ENCODE peak calls at places on chromosome 5, in six cellular contexts. A is heart left ventricle, V is iPS DF 19.7, I is fibroblast of mammary gland, O is GM13976, J is T-cell. X is an unnamed sample.

GRCh38 chr5:23930985-23931384 is 423.6 kb downstream of the PRDM9 start:
- DNase-seq in A (no peak), V (no peak), O (no peak), J (no peak), I (no peak), X (no peak)

GRCh38 chr5:134289509-134290113 is 63.7 kb upstream of the PPP2CA start:
- DNase-seq in I (peak), V (peak), J (no peak), A (peak), O (peak), X (peak)

GRCh38 chr5:170135796-170136490 is 30.2 kb downstream of the FOXI1 start:
- DNase-seq in I (peak), A (no peak), J (no peak), V (no peak), O (no peak), X (no peak)

GRCh38 chr5:16504571-16504970 is 39.0 kb upstream of the ZNF622 start:
- DNase-seq in I (no peak), J (no peak), O (no peak), V (no peak), A (no peak), X (no peak)

GRCh38 chr5:107418071-107418470 is 252.7 kb downstream of the EFNA5 start:
- DNase-seq in O (no peak), J (no peak), V (no peak), I (no peak), A (no peak), X (no peak)

GRCh38 chr5:16957305-16958165 is 21.4 kb upstream of the MYO10 start:
- DNase-seq in J (no peak), V (no peak), O (no peak), A (no peak), I (peak), X (no peak)

GRCh38 chr5:175635854-175636253 is 22.0 kb upstream of the HRH2 start:
- DNase-seq in I (no peak), V (no peak), A (no peak), J (no peak), O (no peak), X (no peak)

GRCh38 chr5:172443441-172444109 is 10.8 kb downstream of the SH3PXD2B start:
- DNase-seq in A (peak), V (no peak), I (peak), J (no peak), O (no peak), X (no peak)

GRCh38 chr5:140153905-140154304 is 21.1 kb upstream of the CYSTM1 start:
- DNase-seq in V (no peak), J (no peak), O (no peak), I (no peak), A (no peak), X (no peak)

GRCh38 chr5:127280494-127281220 is 9.9 kb upstream of the MEGF10 start:
- DNase-seq in V (no peak), J (no peak), I (no peak), A (no peak), O (no peak), X (no peak)

GRCh38 chr5:28313543-28314334 is 1275.4 kb upstream of the CDH9 start:
- DNase-seq in A (no peak), V (no peak), I (no peak), J (no peak), O (no peak), X (no peak)

GRCh38 chr5:143920772-143921171 is 108.8 kb downstream of the HMHB1 start:
- DNase-seq in J (no peak), A (no peak), V (no peak), O (no peak), I (peak), X (no peak)

GRCh38 chr5:14745753-14746152 is 81.2 kb downstream of the OTULIN start:
- DNase-seq in A (no peak), I (no peak), O (no peak), V (no peak), J (peak), X (no peak)

GRCh38 chr5:148208226-148208625 is 5.4 kb downstream of the SPINK6 start:
- DNase-seq in J (no peak), O (no peak), A (no peak), V (no peak), I (no peak), X (no peak)

GRCh38 chr5:6291961-6292360 is 86.4 kb downstream of the MED10 start:
- DNase-seq in A (no peak), I (peak), V (no peak), J (no peak), O (no peak), X (no peak)

GRCh38 chr5:72525816-72526215 is 18.6 kb upstream of the ZNF366 start:
- DNase-seq in O (no peak), I (peak), A (no peak), V (no peak), J (no peak), X (no peak)

GRCh38 chr5:82808960-82809359 is 268.2 kb downstream of the TMEM167A start:
- DNase-seq in I (peak), J (no peak), V (no peak), O (no peak), A (no peak), X (no peak)

GRCh38 chr5:10859393-10860195 is 98.6 kb upstream of the DAP start:
- DNase-seq in O (no peak), I (no peak), J (no peak), A (no peak), V (no peak), X (no peak)

GRCh38 chr5:142323480-142324376 is 1.1 kb downstream of the SPRY4 start:
- DNase-seq in I (no peak), J (no peak), A (no peak), O (no peak), V (no peak), X (no peak)

GRCh38 chr5:150515446-150515845 is 7.5 kb downstream of the NDST1 start:
- DNase-seq in O (no peak), J (no peak), I (peak), V (no peak), A (peak), X (no peak)

GRCh38 chr5:114789773-114790402 is 379.8 kb downstream of the TRIM36 start:
- DNase-seq in I (peak), V (no peak), J (no peak), O (peak), A (no peak), X (no peak)

GRCh38 chr5:96236051-96236450 is 197.0 kb downstream of the PCSK1 start:
- DNase-seq in A (no peak), I (no peak), O (no peak), V (no peak), J (no peak), X (no peak)

GRCh38 chr5:137995077-137995746 is 37.7 kb downstream of the FAM13B start:
- DNase-seq in I (peak), J (no peak), V (no peak), O (no peak), A (no peak), X (no peak)

GRCh38 chr5:129460951-129461815 is 1.1 kb downstream of the ADAMTS19 start:
- DNase-seq in O (peak), A (peak), V (no peak), I (no peak), J (no peak), X (no peak)

GRCh38 chr5:67426961-67427630 is 230.5 kb upstream of the CD180 start:
- DNase-seq in A (no peak), V (no peak), I (no peak), J (no peak), O (no peak), X (no peak)

GRCh38 chr5:129996896-129997295 is 92.6 kb downstream of the CHSY3 start:
- DNase-seq in J (no peak), I (peak), A (no peak), O (no peak), V (no peak), X (no peak)

GRCh38 chr5:136809382-136809781 is 444.0 kb upstream of the TRPC7 start:
- DNase-seq in V (no peak), I (no peak), O (no peak), A (no peak), J (no peak), X (no peak)

GRCh38 chr5:139974661-139975060 is 68.4 kb downstream of the NRG2 start:
- DNase-seq in V (no peak), A (no peak), J (no peak), I (no peak), O (peak), X (no peak)

GRCh38 chr5:147188200-147189108 is 46.4 kb upstream of the STK32A start:
- DNase-seq in J (peak), O (peak), I (peak), V (no peak), A (no peak), X (peak)

GRCh38 chr5:33321026-33321425 is 119.7 kb upstream of the TARS1 start:
- DNase-seq in A (no peak), J (no peak), I (peak), O (no peak), V (no peak), X (no peak)

GRCh38 chr5:181258576-181258975 is 2.4 kb downstream of the TRIM52 start:
- DNase-seq in O (no peak), A (no peak), I (no peak), J (no peak), V (no peak), X (no peak)

GRCh38 chr5:36398137-36398536 is 96.4 kb upstream of the RANBP3L start:
- DNase-seq in V (peak), J (no peak), A (no peak), O (no peak), I (peak), X (no peak)

GRCh38 chr5:140926211-140926902 is at the start of gene PCDHAC1:
- DNase-seq in A (peak), O (peak), V (peak), J (no peak), I (peak), X (peak)

GRCh38 chr5:54741711-54742110 is 224.2 kb downstream of the SNX18 start:
- DNase-seq in A (no peak), J (no peak), O (no peak), V (no peak), I (no peak), X (no peak)

GRCh38 chr5:125865166-125865815 is 557.9 kb upstream of the GRAMD2B start:
- DNase-seq in A (no peak), I (peak), O (no peak), V (no peak), J (no peak), X (no peak)

GRCh38 chr5:169744336-169744735 is 107.3 kb downstream of the DOCK2 start:
- DNase-seq in I (no peak), V (no peak), O (no peak), J (no peak), A (no peak), X (no peak)

GRCh38 chr5:67360047-67360446 is 163.4 kb upstream of the CD180 start:
- DNase-seq in I (no peak), A (no peak), J (no peak), V (no peak), O (no peak), X (no peak)

GRCh38 chr5:133189881-133190280 is 138.1 kb downstream of the HSPA4 start:
- DNase-seq in V (no peak), A (no peak), J (no peak), O (peak), I (no peak), X (no peak)

GRCh38 chr5:147968855-147969254 is 62.5 kb upstream of the C5orf46 start:
- DNase-seq in V (no peak), A (no peak), J (no peak), O (no peak), I (peak), X (no peak)

X was measured in T-helper 9 cell.